ENCODE peak calls at places on chromosomes 5 and 9, in five cellular contexts. Y, Z, A, C and M are unnamed samples. For H3K4me1, the result is how much of the 10 kb centered on the place peaks cover.

GRCh38 chr9:93642961-93643360 is 66.6 kb downstream of the PHF2 start:
- DNase-seq in Y (no peak), Z (no peak), A (no peak), C (no peak), M (no peak)

GRCh38 chr5:17426104-17426739 is 71.8 kb upstream of the TAF11L2 start:
- DNase-seq in Y (no peak), C (no peak), Z (no peak), A (no peak), M (no peak)

GRCh38 chr5:180852510-180852909 is 8.6 kb downstream of the ZFP62 start:
- DNase-seq in C (no peak), Y (no peak), A (no peak), Z (no peak), M (no peak)

GRCh38 chr9:14433841-14434511 is 120.0 kb upstream of the NFIB start:
- DNase-seq in Y (no peak), A (no peak), C (no peak), Z (no peak), M (peak)

GRCh38 chr9:114153761-114154596 is 1.4 kb upstream of the COL27A1 start:
- DNase-seq in C (no peak), A (no peak), Z (no peak), Y (no peak), M (no peak)

GRCh38 chr5:168969341-168969863 is 331.5 kb downstream of the SLIT3 start:
- DNase-seq in A (no peak), Y (no peak), Z (no peak), C (no peak), M (no peak)

GRCh38 chr5:128498844-128499455 is 39.1 kb downstream of the FBN2 start:
- DNase-seq in C (no peak), Y (no peak), Z (no peak), A (no peak), M (peak)

GRCh38 chr5:78626009-78626571 is 22.5 kb downstream of the LHFPL2 start:
- DNase-seq in Y (no peak), Z (no peak), C (no peak), A (no peak), M (no peak)

GRCh38 chr9:124828679-124829669 is 24.3 kb upstream of the WDR38 start:
- DNase-seq in C (no peak), Z (no peak), Y (no peak), A (no peak), M (peak)

GRCh38 chr9:106980551-106981101 is 117.7 kb downstream of the ZNF462 start:
- DNase-seq in Z (no peak), A (no peak), Y (no peak), C (no peak), M (no peak)

GRCh38 chr9:111029260-111029659 is 9.0 kb downstream of the LPAR1 start:
- DNase-seq in A (no peak), Z (no peak), Y (no peak), C (no peak), M (no peak)

GRCh38 chr9:5072871-5073270 is 87.8 kb downstream of the JAK2 start:
- DNase-seq in Y (no peak), A (no peak), Z (no peak), C (no peak), M (no peak)

GRCh38 chr5:131810510-131811249 is 13.9 kb upstream of the FNIP1 start:
- DNase-seq in Y (no peak), A (no peak), C (no peak), Z (no peak), M (peak)

GRCh38 chr5:137453476-137454080 is 45.5 kb downstream of the SPOCK1 start:
- DNase-seq in A (no peak), Y (no peak), C (no peak), Z (no peak), M (peak)

GRCh38 chr5:134749415-134749814 is 9.2 kb upstream of the DDX46 start:
- DNase-seq in A (no peak), Y (no peak), Z (no peak), C (no peak), M (no peak)

GRCh38 chr5:69494481-69494880 is 1.9 kb downstream of the OCLN start:
- DNase-seq in Z (no peak), Y (no peak), C (no peak), A (no peak), M (no peak)

GRCh38 chr9:7338586-7339281 is 460.8 kb downstream of the DMAC1 start:
- DNase-seq in A (no peak), Y (no peak), Z (no peak), C (no peak), M (no peak)

GRCh38 chr9:96505316-96505991 is 55.5 kb downstream of the HABP4 start:
- DNase-seq in Y (peak), Z (no peak), A (no peak), C (no peak), M (no peak)

GRCh38 chr9:129869585-129870501 is 34.6 kb downstream of the USP20 start:
- DNase-seq in Y (no peak), C (no peak), Z (peak), A (no peak), M (no peak)

GRCh38 chr5:37737326-37738056 is 102.3 kb downstream of the GDNF start:
- DNase-seq in Y (no peak), Z (no peak), C (no peak), A (no peak), M (no peak)

GRCh38 chr9:38686923-38687322 is 33.0 kb downstream of the FAM240B start:
- DNase-seq in Y (no peak), C (no peak), Z (no peak), A (no peak), M (no peak)

GRCh38 chr5:179385892-179386291 is 40.6 kb upstream of the ADAMTS2 start:
- DNase-seq in A (no peak), Z (no peak), Y (no peak), C (no peak), M (no peak)

GRCh38 chr9:110894731-110895130 is 143.5 kb downstream of the LPAR1 start:
- DNase-seq in C (no peak), Y (no peak), Z (no peak), A (no peak), M (no peak)

GRCh38 chr5:161086456-161086855 is 234.4 kb upstream of the ATP10B start:
- DNase-seq in Y (no peak), A (no peak), C (no peak), Z (no peak), M (no peak)

GRCh38 chr9:20985851-20986600 is 45.4 kb downstream of the HACD4 start:
- DNase-seq in A (no peak), Z (no peak), C (no peak), Y (no peak), M (no peak)

GRCh38 chr5:163565931-163566608 is 60.7 kb downstream of the MAT2B start:
- DNase-seq in A (peak), C (no peak), Z (peak), Y (no peak), M (peak)

GRCh38 chr5:171847026-171847425 is 61.4 kb downstream of the SMIM23 start:
- DNase-seq in Z (no peak), C (no peak), A (no peak), Y (no peak), M (no peak)

GRCh38 chr9:7554699-7555098 is 244.9 kb downstream of the DMAC1 start:
- DNase-seq in Z (no peak), C (no peak), A (no peak), Y (no peak), M (no peak)

GRCh38 chr5:36060516-36060885 is 6.2 kb downstream of the UGT3A2 start:
- DNase-seq in C (no peak), Y (no peak), A (no peak), Z (no peak), M (no peak)

GRCh38 chr9:125538092-125538473 is 168.9 kb downstream of the MAPKAP1 start:
- DNase-seq in C (no peak), Z (no peak), A (no peak), Y (peak), M (peak)

GRCh38 chr9:129458663-129459549 is 162.0 kb downstream of the C9orf50 start:
- DNase-seq in Z (peak), A (peak), Y (peak), C (peak), M (no peak)

GRCh38 chr5:18745988-18746615 is 1111.8 kb downstream of the TAF11L14 start:
- DNase-seq in Z (peak), C (no peak), A (no peak), Y (no peak), M (peak)

GRCh38 chr9:126781717-126782388 is 23.0 kb upstream of the ZBTB43 start:
- DNase-seq in A (peak), C (peak), Y (peak), Z (peak), M (peak)
- H3K4me3 ChIP-seq in A (peak), C (peak), Y (no peak), Z (no peak), M (no peak)

GRCh38 chr9:89421595-89421994 is 76.3 kb downstream of the SEMA4D start:
- DNase-seq in Z (no peak), Y (no peak), A (no peak), C (no peak), M (no peak)

GRCh38 chr9:89419978-89420394 is 77.9 kb downstream of the SEMA4D start:
- DNase-seq in Y (no peak), Z (peak), A (no peak), C (no peak), M (peak)

GRCh38 chr9:89420397-89420796 is 77.5 kb downstream of the SEMA4D start:
- DNase-seq in C (no peak), Y (no peak), Z (peak), A (no peak), M (no peak)

GRCh38 chr9:89425024-89425805 is 72.7 kb downstream of the SEMA4D start:
- DNase-seq in Y (no peak), Z (peak), A (no peak), C (no peak), M (no peak)

DNA sequence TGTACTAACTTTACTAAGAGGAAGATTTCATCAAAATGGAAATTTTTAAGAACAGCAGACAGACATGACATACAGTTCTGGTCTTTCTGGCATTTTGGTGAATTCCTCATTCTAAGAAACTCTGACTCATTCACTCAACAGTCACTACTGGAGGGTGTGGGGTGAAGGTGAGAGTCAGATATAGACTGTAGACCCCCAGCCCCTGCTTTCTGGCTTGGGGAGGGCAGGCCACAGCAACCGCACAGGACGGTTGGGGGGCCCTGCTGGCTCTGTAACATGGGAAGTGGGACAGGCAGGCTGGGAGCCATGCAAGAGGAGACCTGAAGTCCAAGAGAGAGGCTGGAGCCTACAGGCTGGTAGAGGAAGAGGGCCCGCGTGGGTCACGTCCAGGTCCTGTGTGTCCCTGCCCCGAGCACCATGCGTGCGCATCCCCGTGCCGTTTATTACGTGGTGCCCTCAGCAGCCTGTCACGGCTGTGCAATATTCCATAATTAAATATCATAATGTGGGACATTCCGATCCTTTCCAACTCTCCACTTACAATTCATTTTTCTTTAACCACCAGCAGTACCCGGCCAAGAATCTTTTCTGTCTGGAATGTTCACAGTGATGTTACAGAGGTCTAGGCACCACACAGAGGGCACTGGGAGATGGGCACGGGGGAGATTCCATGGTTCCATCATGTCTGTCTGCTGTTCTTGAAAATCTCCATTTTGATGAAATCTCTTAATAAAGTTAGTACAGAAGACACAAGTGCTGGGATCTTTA is 75.6 kb downstream of the SEMA4D start:
- DNase-seq in Y (no peak), A (peak), Z (peak), C (no peak), M (peak)
- H3K4me1 ChIP-seq in Y (under half), A (under half), Z (half or more), C (under half), M (under half)

DNA sequence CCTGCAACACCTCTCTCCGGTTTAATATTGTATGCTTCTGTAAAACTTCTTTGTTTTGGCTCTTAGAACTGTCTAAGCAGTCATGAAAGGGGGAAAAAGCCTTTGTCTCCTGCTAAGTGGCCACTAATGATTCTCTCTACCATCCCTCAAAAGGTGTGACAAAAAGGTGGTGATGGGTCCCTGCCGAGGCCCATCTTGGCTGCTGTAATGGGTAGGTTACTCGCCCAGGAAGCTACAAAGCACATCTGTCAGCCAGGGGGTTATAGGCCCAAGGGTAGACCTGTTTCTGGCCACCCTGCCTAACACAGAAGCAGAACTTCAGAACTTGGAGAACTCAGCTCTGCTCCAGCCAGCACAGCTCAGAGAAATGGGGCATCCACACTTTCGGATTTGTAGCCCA is 1.6 kb downstream of the FAM219A start:
- DNase-seq in A (no peak), Y (no peak), Z (no peak), C (no peak), M (no peak)
- H3K4me3 ChIP-seq in A (peak), Y (no peak), Z (no peak), C (peak), M (no peak)

GRCh38 chr5:56056875-56057274 is 62.1 kb upstream of the IL6ST start:
- DNase-seq in Z (no peak), Y (no peak), A (no peak), C (no peak), M (no peak)
- H3K4me1 ChIP-seq in Z (half or more), Y (under half), A (under half), C (under half), M (under half)

DNA sequence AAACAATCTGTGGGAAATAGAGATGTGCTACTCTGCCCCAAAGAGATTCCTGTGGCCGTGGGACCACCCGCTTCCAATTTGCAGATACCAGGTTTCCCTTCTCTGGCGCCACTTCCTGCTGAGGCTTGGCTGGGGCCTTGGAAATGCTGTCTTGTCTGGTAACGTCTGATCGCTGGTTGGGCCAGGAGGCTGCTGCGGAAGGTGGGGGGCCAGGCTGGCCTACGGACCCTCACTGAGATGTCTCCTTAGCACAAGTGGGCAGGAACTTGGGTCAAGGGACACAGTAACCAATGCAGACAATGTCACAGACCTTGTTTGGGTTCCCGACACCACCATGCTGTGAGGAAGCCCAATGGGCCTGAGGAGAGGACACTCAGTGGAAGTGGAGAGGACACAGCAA is 31.7 kb upstream of the IRX4 start:
- DNase-seq in C (no peak), A (no peak), Z (peak), Y (no peak), M (no peak)
- H3K4me3 ChIP-seq in C (no peak), A (no peak), Z (no peak), Y (no peak), M (no peak)

GRCh38 chr5:159203351-159203750 is 6.0 kb downstream of the RNF145 start:
- DNase-seq in Z (no peak), C (no peak), A (no peak), Y (no peak), M (no peak)
- H3K4me1 ChIP-seq in Z (half or more), C (half or more), A (half or more), Y (under half), M (under half)